ENCODE peak calls at places on chromosomes 6 and 20, in ten cellular contexts. V is GM12865; A is Calu3; Z is progenitor cell of endocrine pancreas; I is fibroblast of lung; J is endodermal cell; C is omental fat pad; T is CD4-positive, alpha-beta T cell; X is AG09319; H is lung. F is an unnamed sample.

GRCh38 chr20:35274172-35275092 is 3.5 kb downstream of the MMP24OS start:
- DNase-seq in V (no peak), A (no peak), Z (no peak), I (no peak), J (no peak), C (no peak), T (no peak), X (no peak), H (no peak), F (no peak)

GRCh38 chr20:52978851-52979250 is 6.7 kb downstream of the TSHZ2 start:
- DNase-seq in V (no peak), A (no peak), Z (no peak), I (no peak), J (no peak), C (no peak), T (no peak), X (no peak), H (no peak), F (no peak)

GRCh38 chr6:25333471-25333870 is 54.3 kb downstream of the CARMIL1 start:
- DNase-seq in V (no peak), A (no peak), Z (no peak), I (no peak), J (no peak), C (no peak), T (no peak), X (no peak), H (no peak), F (no peak)

GRCh38 chr6:34517461-34517868 is 38.7 kb downstream of the SPDEF start:
- DNase-seq in V (no peak), A (no peak), Z (no peak), I (no peak), J (peak; percentile 42), C (no peak), T (no peak), X (no peak), H (no peak), F (no peak)

GRCh38 chr20:50728486-50728980 is 2.8 kb upstream of the PARD6B start:
- DNase-seq in V (no peak), A (no peak), Z (no peak), I (no peak), J (peak; percentile 31), C (no peak), T (no peak), X (no peak), H (no peak), F (peak; percentile 70)

GRCh38 chr6:152750694-152751093 is at the start of gene VIP:
- DNase-seq in V (peak; percentile 14), A (peak; percentile 17), Z (peak; percentile 28), I (peak; percentile 6), J (peak; percentile 84), C (no peak), T (no peak), X (no peak), H (no peak), F (no peak)

GRCh38 chr6:131628726-131629125 is 684 bp upstream of the MED23 start:
- DNase-seq in V (no peak), A (no peak), Z (no peak), I (no peak), J (no peak), C (no peak), T (no peak), X (no peak), H (no peak), F (no peak)

GRCh38 chr6:110284877-110285276 is 73.3 kb downstream of the METTL24 start:
- DNase-seq in V (no peak), A (no peak), Z (no peak), I (no peak), J (no peak), C (no peak), T (no peak), X (no peak), H (no peak), F (no peak)

GRCh38 chr20:2619961-2620595 is 32.4 kb upstream of the NOP56 start:
- DNase-seq in V (no peak), A (no peak), Z (no peak), I (peak; percentile 5), J (no peak), C (no peak), T (no peak), X (no peak), H (no peak), F (no peak)

GRCh38 chr6:167398214-167399050 is 73.5 kb downstream of the TTLL2 start:
- DNase-seq in V (no peak), A (no peak), Z (no peak), I (no peak), J (peak; percentile 24), C (no peak), T (no peak), X (no peak), H (no peak), F (no peak)

GRCh38 chr6:133040025-133040838 is 200.9 kb upstream of the EYA4 start:
- DNase-seq in V (peak; percentile 8), A (peak; percentile 61), Z (no peak), I (peak; percentile 41), J (peak; percentile 72), C (no peak), T (no peak), X (peak; percentile 4), H (no peak), F (peak; percentile 11)

GRCh38 chr6:30075094-30075986 is at the start of gene RNF39:
- DNase-seq in V (no peak), A (peak; percentile 21), Z (no peak), I (no peak), J (peak; percentile 82), C (no peak), T (no peak), X (no peak), H (peak; percentile 68), F (peak; percentile 55)

GRCh38 chr6:54266400-54266923 is 41.8 kb upstream of the TINAG start:
- DNase-seq in V (no peak), A (no peak), Z (no peak), I (no peak), J (peak; percentile 58), C (no peak), T (no peak), X (no peak), H (no peak), F (no peak)
- TF ChIP-seq CTCF in V (no peak), A (no peak), Z (no peak), I (no peak), J (peak; percentile 74), C (no peak), T (no peak), X (no peak), H (no peak), F (peak; percentile 14)

GRCh38 chr20:44494266-44494665 is 18.6 kb downstream of the TTPAL start:
- DNase-seq in V (peak; percentile 40), A (no peak), Z (no peak), I (peak; percentile 70), J (no peak), C (no peak), T (no peak), X (no peak), H (no peak), F (no peak)
- TF ChIP-seq CTCF in V (no peak), A (no peak), Z (no peak), I (no peak), J (no peak), C (no peak), T (no peak), X (no peak), H (no peak), F (no peak)

GRCh38 chr20:63334356-63334755 is 26.8 kb downstream of the CHRNA4 start:
- DNase-seq in V (no peak), A (no peak), Z (no peak), I (no peak), J (no peak), C (no peak), T (no peak), X (no peak), H (no peak), F (no peak)

GRCh38 chr20:63335711-63336110 is 25.4 kb downstream of the CHRNA4 start:
- DNase-seq in V (no peak), A (no peak), Z (no peak), I (no peak), J (no peak), C (no peak), T (no peak), X (no peak), H (no peak), F (no peak)

GRCh38 chr20:63332488-63333240 is 28.5 kb downstream of the CHRNA4 start:
- DNase-seq in V (no peak), A (no peak), Z (no peak), I (no peak), J (no peak), C (no peak), T (no peak), X (no peak), H (no peak), F (no peak)

GRCh38 chr20:63331741-63332400 is 29.3 kb downstream of the CHRNA4 start:
- DNase-seq in V (no peak), A (no peak), Z (no peak), I (no peak), J (no peak), C (no peak), T (no peak), X (no peak), H (no peak), F (no peak)

DNA sequence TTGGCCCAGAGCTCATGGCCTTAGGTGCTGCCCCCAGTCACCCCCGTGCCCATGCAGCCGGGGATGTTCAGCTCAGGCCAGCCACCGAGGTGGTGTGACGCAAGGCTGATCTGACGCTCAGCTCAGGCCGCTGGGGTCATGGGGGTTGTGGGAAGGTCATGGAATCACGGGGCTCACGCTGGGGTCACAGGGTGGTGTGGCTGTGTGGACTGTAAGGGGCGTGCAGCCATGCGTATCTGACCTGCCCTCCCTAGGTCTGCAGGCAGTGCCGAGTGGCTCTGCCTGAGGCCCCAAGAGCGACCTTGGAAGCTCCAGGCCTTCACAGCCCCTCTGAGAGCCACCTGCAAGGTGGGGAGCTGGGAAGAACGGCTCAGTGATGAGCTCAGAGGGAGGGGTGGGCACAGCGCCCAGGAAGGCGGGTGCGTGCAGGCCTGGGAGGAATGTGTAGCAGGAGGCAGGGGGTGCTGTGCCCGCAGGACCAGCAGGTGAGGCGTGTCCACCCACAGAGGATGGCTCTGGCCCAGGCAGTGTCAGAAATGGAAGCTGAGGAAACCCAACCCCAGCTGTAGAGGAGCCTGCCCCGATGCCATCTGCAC is 27.8 kb downstream of the CHRNA4 start:
- DNase-seq in V (no peak), A (no peak), Z (no peak), I (no peak), J (no peak), C (no peak), T (no peak), X (no peak), H (no peak), F (no peak)
- TF ChIP-seq CTCF in V (no peak), A (no peak), Z (no peak), I (no peak), J (no peak), C (no peak), T (no peak), X (no peak), H (no peak), F (no peak)

DNA sequence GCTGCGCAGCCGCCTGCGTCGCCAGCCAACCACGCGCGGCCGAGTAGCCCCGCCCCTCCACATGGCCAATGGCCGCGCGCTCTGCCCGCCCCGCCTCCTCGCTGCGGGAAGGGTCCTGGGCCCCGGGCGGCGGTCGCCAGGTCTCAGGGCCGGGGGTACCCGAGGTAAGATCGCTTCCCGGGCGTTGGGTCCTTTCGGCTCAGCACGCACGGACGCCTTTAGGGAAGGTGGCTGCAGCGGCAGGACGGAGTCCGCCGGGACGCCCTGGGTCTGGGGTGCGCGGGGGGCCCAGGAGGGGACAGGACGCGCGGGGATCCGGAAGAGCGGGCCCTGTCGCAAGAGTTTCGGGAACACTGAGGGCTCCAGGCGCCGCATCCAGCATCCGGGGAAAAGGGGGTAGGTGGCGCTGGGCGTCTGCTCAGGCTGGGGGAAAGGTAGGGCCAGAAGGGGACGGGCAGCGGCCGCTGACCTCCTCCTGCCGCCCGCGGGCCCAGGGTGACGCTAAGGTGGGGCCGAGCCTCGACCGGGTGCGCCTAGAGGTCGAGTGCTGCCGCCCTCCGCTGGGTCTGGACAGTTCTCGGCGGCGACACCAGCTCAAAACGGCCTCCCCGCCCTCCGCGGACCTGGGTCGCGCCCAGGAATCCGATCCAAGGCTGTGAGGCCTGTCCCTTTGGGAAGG is at the start of gene MAVS:
- DNase-seq in V (peak; percentile 90), A (peak; percentile 83), Z (peak; percentile 86), I (peak; percentile 75), J (peak; percentile 96), C (peak; percentile 60), T (peak; percentile 87), X (peak; percentile 38), H (peak; percentile 88), F (peak; percentile 87)
- TF ChIP-seq CTCF in V (no peak), A (no peak), Z (peak; percentile 19), I (no peak), J (peak; percentile 35), C (no peak), T (no peak), X (no peak), H (no peak), F (no peak)

F was measured in WERI-Rb-1.